ENCODE peak calls at places on chromosomes 13 and 19, in ten cellular contexts. Q, I, E, D, V, K, M, J, S and B are unnamed samples.

GRCh38 chr13:77767413-77767812 is 69.9 kb downstream of the SLAIN1 start:
- DNase-seq in E (no peak), K (peak; percentile 51), Q (no peak), M (no peak), V (no peak), D (no peak), I (no peak), J (no peak), S (no peak), B (no peak)

GRCh38 chr19:19554074-19555023 is 16.3 kb downstream of the CILP2 start:
- DNase-seq in Q (peak; percentile 81), J (no peak), E (peak; percentile 30), M (no peak), S (peak; percentile 83), D (no peak), K (no peak), I (peak; percentile 43), V (no peak), B (no peak)

GRCh38 chr13:109243311-109243951 is 543.0 kb downstream of the IRS2 start:
- DNase-seq in E (peak; percentile 85), D (no peak), Q (no peak), I (no peak), K (no peak), S (no peak), M (no peak), V (peak; percentile 71), J (peak; percentile 95), B (no peak)

GRCh38 chr13:20528451-20528850 is 2.8 kb upstream of the CRYL1 start:
- DNase-seq in E (no peak), K (no peak), J (no peak), M (no peak), V (no peak), Q (peak; percentile 39), D (no peak), S (no peak), I (no peak), B (no peak)

GRCh38 chr19:55390461-55390880 is 4.7 kb downstream of the RPL28 start:
- DNase-seq in Q (peak; percentile 57), J (no peak), E (no peak), I (no peak), V (no peak), K (no peak), D (no peak), S (no peak), M (no peak), B (no peak)

GRCh38 chr13:102558029-102558428 is 38.8 kb upstream of the TPP2 start:
- DNase-seq in M (no peak), I (no peak), E (no peak), J (no peak), K (no peak), Q (no peak), D (no peak), S (no peak), V (no peak), B (no peak)

GRCh38 chr13:70893832-70894231 is 785.6 kb upstream of the KLHL1 start:
- DNase-seq in J (no peak), Q (no peak), I (no peak), E (no peak), K (peak; percentile 33), V (no peak), D (no peak), M (no peak), S (no peak), B (no peak)

GRCh38 chr13:40600145-40600751 is 66.2 kb downstream of the FOXO1 start:
- DNase-seq in E (no peak), J (no peak), K (no peak), S (no peak), I (no peak), V (no peak), D (no peak), Q (peak; percentile 60), M (no peak), B (no peak)

GRCh38 chr19:53873451-53874383 is 6.0 kb downstream of the MYADM start:
- DNase-seq in I (no peak), E (no peak), D (no peak), V (no peak), J (no peak), K (no peak), S (no peak), M (no peak), Q (no peak), B (no peak)

GRCh38 chr13:99136427-99136954 is 64.2 kb upstream of the UBAC2 start:
- DNase-seq in V (no peak), M (no peak), E (no peak), D (no peak), Q (no peak), I (no peak), S (no peak), K (no peak), J (no peak), B (no peak)

GRCh38 chr13:48573213-48573612 is 40.3 kb upstream of the RCBTB2 start:
- DNase-seq in S (no peak), I (no peak), V (no peak), J (no peak), D (no peak), M (no peak), E (no peak), K (peak; percentile 55), Q (no peak), B (no peak)

GRCh38 chr13:113413898-113414282 is 39.4 kb downstream of the ADPRHL1 start:
- DNase-seq in E (peak; percentile 7), Q (no peak), S (no peak), V (no peak), I (no peak), M (no peak), D (no peak), K (no peak), J (peak; percentile 71), B (no peak)

GRCh38 chr19:1027020-1027952 is 878 bp downstream of the CNN2 start:
- DNase-seq in Q (peak; percentile 60), J (peak; percentile 48), D (no peak), M (no peak), V (no peak), S (no peak), I (no peak), K (no peak), E (no peak), B (no peak)